ENCODE peak calls at places on chromosomes 6 and 20, in six cellular contexts. N is mesenchymal stem cell; P is NCI-H345; K is K562; I is activated CD4-positive, alpha-beta T cell treated with anti-CD3 and anti-CD28 coated beads, Interleukin-2, amount 50 U/mL, for 24 hours; A is caudate nucleus. S is an unnamed sample.

GRCh38 chr6:158660331-158660730 is 10.5 kb downstream of the SYTL3 start:
- DNase-seq in I (no peak), N (no peak), P (peak), K (peak), A (no peak), S (peak)

GRCh38 chr6:40788661-40789111 is 201.5 kb upstream of the LRFN2 start:
- DNase-seq in I (no peak), A (no peak), P (no peak), K (no peak), N (no peak), S (no peak)

GRCh38 chr6:112232845-112233256 is 21.5 kb downstream of the LAMA4 start:
- DNase-seq in K (no peak), A (no peak), P (peak), N (peak), I (no peak), S (peak)

GRCh38 chr6:115053169-115053860 is 710.5 kb upstream of the HS3ST5 start:
- DNase-seq in K (no peak), N (no peak), I (no peak), P (no peak), A (no peak), S (no peak)

GRCh38 chr6:154731296-154732218 is 1.7 kb upstream of the SCAF8 start:
- DNase-seq in I (no peak), N (peak), K (no peak), A (no peak), P (no peak), S (no peak)

GRCh38 chr6:85402922-85403321 is 47.0 kb upstream of the NT5E start:
- DNase-seq in A (no peak), K (no peak), I (no peak), P (no peak), N (no peak), S (no peak)

GRCh38 chr6:145209312-145209711 is 526.0 kb downstream of the EPM2A start:
- DNase-seq in A (no peak), I (no peak), N (no peak), P (no peak), K (no peak), S (no peak)

GRCh38 chr6:1610497-1611321 is 994 bp downstream of the FOXC1 start:
- DNase-seq in P (no peak), K (no peak), A (no peak), N (no peak), I (no peak), S (peak)

GRCh38 chr20:50360218-50360672 is 149.9 kb upstream of the PTPN1 start:
- DNase-seq in K (no peak), N (no peak), P (no peak), A (no peak), I (no peak), S (no peak)

S was measured in NCI-H1092 treated with DMSO at 0.1 percent for 48 hours.